ENCODE peak calls at places on chromosomes 4 and X, in eight cellular contexts. F, S, B, W, X, G, T and A are unnamed samples.

GRCh38 chr4:158809611-158810486 is 41.0 kb downstream of the FNIP2 start:
- DNase-seq in F (no peak), S (no peak), B (no peak), W (no peak), X (no peak), G (no peak), T (no peak), A (no peak)

GRCh38 chrX:25810202-25810601 is 327.9 kb upstream of the MAGEB18 start:
- DNase-seq in F (no peak), S (no peak), B (no peak), W (no peak), X (no peak), G (no peak), T (no peak), A (no peak)

GRCh38 chr4:3252831-3253641 is 4.1 kb downstream of the MSANTD1 start:
- DNase-seq in F (no peak), S (no peak), B (no peak), W (no peak), X (peak), G (peak), T (no peak), A (no peak)

GRCh38 chr4:53790286-53790685 is 199.0 kb upstream of the LNX1 start:
- DNase-seq in F (no peak), S (no peak), B (no peak), W (no peak), X (no peak), G (no peak), T (no peak), A (no peak)

GRCh38 chrX:74234829-74235228 is 69.2 kb upstream of the ZCCHC13 start:
- DNase-seq in F (no peak), S (no peak), B (no peak), W (no peak), X (no peak), G (no peak), T (no peak), A (no peak)

GRCh38 chrX:135295238-135295943 is 13.9 kb upstream of the ETDC start:
- DNase-seq in F (peak), S (peak), B (no peak), W (peak), X (peak), G (peak), T (peak), A (peak)

GRCh38 chr4:174358410-174358809 is 74.7 kb downstream of the CEP44 start:
- DNase-seq in F (no peak), S (no peak), B (no peak), W (no peak), X (no peak), G (no peak), T (no peak), A (no peak)

GRCh38 chr4:165191253-165191652 is 16.1 kb upstream of the KLHL2 start:
- DNase-seq in F (no peak), S (no peak), B (no peak), W (no peak), X (no peak), G (no peak), T (no peak), A (no peak)

GRCh38 chr4:179597301-179597700 is 2155.1 kb upstream of the AGA start:
- DNase-seq in F (no peak), S (no peak), B (no peak), W (no peak), X (no peak), G (no peak), T (no peak), A (no peak)